ENCODE peak calls at places on chromosomes 11 and 22, in nine cellular contexts. V, S, K, X, D, M, O, F and A are unnamed samples.

GRCh38 chr11:93005239-93005638 is 35.8 kb downstream of the MTNR1B start:
- DNase-seq in M (no peak), S (no peak), F (peak; percentile 63), K (no peak), V (no peak), O (no peak), X (no peak), D (no peak), A (no peak)

GRCh38 chr11:93652679-93653078 is 8.8 kb upstream of the CEP295 start:
- DNase-seq in V (no peak), S (no peak), O (no peak), X (no peak), K (no peak), F (no peak), D (no peak), M (no peak), A (no peak)

GRCh38 chr11:119483341-119483880 is 60.4 kb upstream of the THY1 start:
- DNase-seq in D (no peak), X (no peak), S (no peak), M (no peak), K (no peak), O (no peak), F (no peak), V (peak; percentile 23), A (no peak)

GRCh38 chr11:22456993-22457748 is 119.0 kb downstream of the SLC17A6 start:
- DNase-seq in X (no peak), V (no peak), D (no peak), M (no peak), S (no peak), O (no peak), K (no peak), F (no peak), A (no peak)

GRCh38 chr22:50008151-50009040 is 4.2 kb downstream of the IL17REL start:
- DNase-seq in F (no peak), S (no peak), K (no peak), M (no peak), X (no peak), V (peak; percentile 27), O (no peak), D (no peak), A (no peak)

GRCh38 chr11:57380975-57381374 is at the start of gene PRG3:
- DNase-seq in O (no peak), F (no peak), V (no peak), K (no peak), S (no peak), D (no peak), M (no peak), X (no peak), A (no peak)

GRCh38 chr22:43890901-43891331 is 897 bp downstream of the PNPLA5 start:
- DNase-seq in V (peak; percentile 50), K (no peak), X (no peak), M (no peak), F (peak; percentile 33), D (no peak), S (no peak), O (no peak), A (no peak)

GRCh38 chr11:133157180-133157579 is 375.1 kb downstream of the OPCML start:
- DNase-seq in F (no peak), O (peak; percentile 35), S (no peak), M (no peak), D (no peak), V (peak; percentile 72), K (no peak), X (no peak), A (no peak)

GRCh38 chr11:12076840-12077534 is 33.4 kb upstream of the MICAL2 start:
- DNase-seq in X (no peak), S (no peak), K (no peak), O (no peak), V (no peak), M (no peak), D (no peak), F (no peak), A (no peak)

GRCh38 chr11:37504925-37505324 is 906.9 kb upstream of the RAG2 start:
- DNase-seq in K (no peak), D (no peak), F (peak; percentile 95), M (no peak), S (no peak), X (no peak), O (no peak), V (no peak), A (no peak)

GRCh38 chr22:24894220-24894975 is 52.1 kb downstream of the LHFPL7 start:
- DNase-seq in F (peak; percentile 68), K (no peak), V (no peak), S (peak; percentile 69), D (peak; percentile 76), O (peak; percentile 91), M (peak; percentile 75), X (peak; percentile 93), A (no peak)

GRCh38 chr11:13343931-13344717 is 66.5 kb downstream of the BMAL1 start:
- DNase-seq in X (peak; percentile 75), M (peak; percentile 87), D (peak; percentile 35), S (peak; percentile 36), K (peak; percentile 58), V (peak; percentile 64), O (peak; percentile 70), F (peak; percentile 79), A (peak; percentile 87)

GRCh38 chr22:44497218-44497903 is 672 bp downstream of the RTL6 start:
- DNase-seq in D (no peak), K (no peak), F (peak; percentile 34), X (no peak), M (no peak), V (no peak), S (no peak), O (no peak), A (peak; percentile 20)

GRCh38 chr11:80297808-80298460 is 857.1 kb upstream of the TENM4 start:
- DNase-seq in O (no peak), V (no peak), X (no peak), D (no peak), M (no peak), F (peak; percentile 82), K (no peak), S (no peak), A (no peak)

GRCh38 chr11:86117706-86118050 is 48.8 kb upstream of the PICALM start:
- DNase-seq in O (no peak), S (no peak), M (no peak), D (no peak), V (no peak), X (no peak), F (no peak), K (no peak), A (no peak)

GRCh38 chr22:24583972-24584790 is 8.7 kb downstream of the LRRC75B start:
- DNase-seq in M (no peak), O (no peak), V (no peak), F (no peak), S (no peak), D (no peak), X (no peak), K (no peak), A (no peak)

GRCh38 chr11:87851234-87851633 is 324.0 kb downstream of the RAB38 start:
- DNase-seq in O (no peak), X (no peak), K (no peak), D (no peak), S (no peak), F (peak; percentile 61), M (no peak), V (no peak), A (no peak)

GRCh38 chr11:77111277-77111676 is 8.6 kb downstream of the OMP start:
- DNase-seq in O (no peak), V (no peak), K (no peak), M (no peak), F (peak; percentile 18), S (no peak), X (no peak), D (no peak), A (no peak)

GRCh38 chr11:90364527-90364926 is 141.7 kb upstream of the CHORDC1 start:
- DNase-seq in X (no peak), O (no peak), V (no peak), M (no peak), D (no peak), F (no peak), S (no peak), K (no peak), A (no peak)

GRCh38 chr11:90363739-90364138 is 140.9 kb upstream of the CHORDC1 start:
- DNase-seq in S (no peak), O (no peak), V (no peak), K (no peak), X (no peak), D (no peak), M (no peak), F (no peak), A (no peak)
- TF ChIP-seq CTCF in S (no peak), O (no peak), V (no peak), K (no peak), X (no peak), D (no peak), M (no peak), F (no peak), A (no peak)

GRCh38 chr11:102613455-102613854 is 11.7 kb downstream of the MMP20 start:
- DNase-seq in K (no peak), S (no peak), O (no peak), M (no peak), X (no peak), V (no peak), D (no peak), F (no peak), A (no peak)

GRCh38 chr11:102615077-102615893 is 9.8 kb downstream of the MMP20 start:
- DNase-seq in D (no peak), V (no peak), K (no peak), S (no peak), O (no peak), X (no peak), M (no peak), F (no peak), A (no peak)

GRCh38 chr11:102615894-102616432 is 9.2 kb downstream of the MMP20 start:
- DNase-seq in D (no peak), K (no peak), O (no peak), X (no peak), V (no peak), S (no peak), M (no peak), F (no peak), A (no peak)

GRCh38 chr11:102617491-102618026 is 7.6 kb downstream of the MMP20 start:
- DNase-seq in S (no peak), K (no peak), D (no peak), O (no peak), V (no peak), M (no peak), F (no peak), X (no peak), A (no peak)

GRCh38 chr11:102614485-102614884 is 10.6 kb downstream of the MMP20 start:
- DNase-seq in D (no peak), O (no peak), S (no peak), K (no peak), X (no peak), F (no peak), V (no peak), M (no peak), A (no peak)
- TF ChIP-seq CTCF in D (no peak), O (no peak), S (no peak), K (no peak), X (no peak), F (peak; percentile 4), V (no peak), M (peak; percentile 9), A (peak; percentile 25)

GRCh38 chr11:62791501-62792192 is at the start of gene TMEM223:
- DNase-seq in X (peak; percentile 92), F (peak; percentile 72), O (peak; percentile 93), M (peak; percentile 79), K (peak; percentile 92), D (no peak), S (no peak), V (peak; percentile 89), A (peak; percentile 92)
- TF ChIP-seq CTCF in X (no peak), F (peak; percentile 10), O (no peak), M (peak; percentile 32), K (no peak), D (no peak), S (no peak), V (no peak), A (no peak)

GRCh38 chr11:870127-870413 is 27.4 kb downstream of the TSPAN4 start:
- DNase-seq in O (no peak), K (no peak), F (no peak), S (no peak), M (no peak), X (no peak), V (no peak), D (no peak), A (no peak)
- TF ChIP-seq CTCF in O (no peak), K (no peak), F (peak; percentile 11), S (no peak), M (no peak), X (no peak), V (peak; percentile 41), D (no peak), A (no peak)